ENCODE peak calls at places on chromosomes 3 and 15, in ten cellular contexts. E is adrenal gland, D is osteocyte, U is WTC11, V is B cell, Z is astrocyte of the spinal cord, G is fibroblast of mammary gland, I is gastrocnemius medialis, S is stomach, T is neural crest cell. N is an unnamed sample.

GRCh38 chr3:183008303-183008702 is 28.0 kb upstream of the DCUN1D1 start:
- DNase-seq in E (no peak), D (no peak), U (no peak), V (no peak), Z (no peak), G (no peak), I (no peak), S (no peak), T (no peak), N (no peak)

GRCh38 chr15:26082833-26083174 is 219.7 kb upstream of the ATP10A start:
- DNase-seq in E (no peak), D (no peak), U (no peak), V (no peak), Z (peak), G (no peak), I (no peak), S (no peak), T (no peak), N (no peak)

GRCh38 chr3:197000211-197000610 is 29.4 kb downstream of the MELTF start:
- DNase-seq in E (no peak), D (no peak), U (no peak), V (no peak), Z (no peak), G (peak), I (no peak), S (no peak), T (no peak), N (no peak)

GRCh38 chr3:50324351-50325144 is 2.0 kb upstream of the HYAL2 start:
- DNase-seq in E (peak), D (peak), U (peak), V (peak), Z (peak), G (peak), I (no peak), S (peak), T (peak), N (no peak)

GRCh38 chr15:99421172-99421656 is 144.6 kb upstream of the MEF2A start:
- DNase-seq in E (peak), D (no peak), U (peak), V (no peak), Z (no peak), G (no peak), I (no peak), S (peak), T (no peak), N (no peak)

GRCh38 chr3:100437879-100438622 is 36.7 kb downstream of the LNP1 start:
- DNase-seq in E (no peak), D (no peak), U (no peak), V (no peak), Z (no peak), G (no peak), I (no peak), S (no peak), T (no peak), N (no peak)

GRCh38 chr3:39086066-39086657 is 21.3 kb downstream of the GORASP1 start:
- DNase-seq in E (no peak), D (no peak), U (no peak), V (no peak), Z (no peak), G (no peak), I (no peak), S (no peak), T (no peak), N (no peak)

GRCh38 chr3:123258811-123259420 is 57.2 kb downstream of the SEC22A start:
- DNase-seq in E (no peak), D (no peak), U (no peak), V (no peak), Z (peak), G (peak), I (no peak), S (no peak), T (no peak), N (no peak)

GRCh38 chr3:23219552-23219951 is 16.4 kb downstream of the UBE2E2 start:
- DNase-seq in E (no peak), D (no peak), U (no peak), V (no peak), Z (no peak), G (no peak), I (no peak), S (no peak), T (no peak), N (no peak)

GRCh38 chr15:98063311-98063710 is 102.8 kb downstream of the ARRDC4 start:
- DNase-seq in E (no peak), D (no peak), U (no peak), V (no peak), Z (no peak), G (no peak), I (no peak), S (no peak), T (no peak), N (no peak)

GRCh38 chr3:9257092-9257491 is 7.6 kb upstream of the SRGAP3 start:
- DNase-seq in E (no peak), D (no peak), U (no peak), V (no peak), Z (no peak), G (no peak), I (no peak), S (no peak), T (no peak), N (no peak)

GRCh38 chr3:63975705-63976104 is 47.6 kb downstream of the PSMD6 start:
- DNase-seq in E (peak), D (no peak), U (no peak), V (no peak), Z (peak), G (peak), I (peak), S (no peak), T (no peak), N (no peak)

GRCh38 chr15:81893182-81893833 is 152.5 kb downstream of the MEX3B start:
- DNase-seq in E (no peak), D (no peak), U (no peak), V (no peak), Z (no peak), G (no peak), I (no peak), S (no peak), T (no peak), N (no peak)

GRCh38 chr15:67828969-67829646 is 3.8 kb downstream of the SKOR1 start:
- DNase-seq in E (no peak), D (no peak), U (peak), V (no peak), Z (no peak), G (no peak), I (no peak), S (no peak), T (no peak), N (no peak)

GRCh38 chr15:93330862-93331544 is 242.0 kb upstream of the RGMA start:
- DNase-seq in E (no peak), D (no peak), U (no peak), V (no peak), Z (no peak), G (no peak), I (no peak), S (no peak), T (no peak), N (no peak)
- TF ChIP-seq CTCF in E (no peak), D (no peak), U (no peak), V (no peak), Z (no peak), G (no peak), I (no peak), S (no peak), T (no peak), N (no peak)

DNA sequence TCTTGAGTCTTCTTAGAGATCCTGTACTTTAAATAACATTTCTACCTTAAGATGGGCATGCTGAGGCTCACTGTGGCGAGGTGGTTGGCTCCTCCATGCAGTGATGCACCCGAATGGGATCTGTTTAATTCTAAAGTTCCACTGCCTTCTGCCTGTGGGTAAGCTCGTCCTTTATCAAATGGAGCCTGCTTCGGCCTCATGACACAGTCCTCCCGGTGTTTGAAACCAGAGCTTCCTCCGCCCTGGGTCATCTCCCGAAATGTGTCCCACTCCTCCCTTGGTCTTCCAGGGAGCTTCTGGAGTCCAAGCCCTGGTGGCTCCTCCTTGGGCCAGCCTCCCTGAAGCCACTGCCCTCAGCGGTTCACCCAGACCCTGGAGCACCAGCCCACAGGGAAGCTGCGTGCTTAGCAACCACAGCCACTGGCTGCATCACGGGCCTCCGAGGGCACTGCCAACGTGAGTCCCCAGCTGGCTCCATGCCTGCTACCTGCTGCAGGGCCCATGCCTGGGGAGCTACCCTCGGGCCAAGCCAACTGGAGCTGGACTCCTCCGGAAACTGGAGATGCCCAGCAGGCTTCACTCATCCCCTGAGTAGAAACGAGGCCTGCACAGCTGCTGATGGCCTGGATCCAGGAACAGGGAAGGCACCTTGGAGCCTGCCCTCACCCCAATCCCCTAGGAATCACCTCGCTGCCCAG is 3.3 kb downstream of the RHCG start:
- DNase-seq in E (no peak), D (no peak), U (no peak), V (peak), Z (no peak), G (no peak), I (no peak), S (no peak), T (no peak), N (no peak)
- TF ChIP-seq CTCF in E (no peak), D (no peak), U (no peak), V (no peak), Z (no peak), G (no peak), I (no peak), S (no peak), T (no peak), N (no peak)

GRCh38 chr15:64583519-64583918 is 123.1 kb downstream of the ZNF609 start:
- DNase-seq in E (no peak), D (no peak), U (no peak), V (no peak), Z (no peak), G (no peak), I (no peak), S (no peak), T (no peak), N (no peak)

GRCh38 chr15:64583983-64584382 is 123.6 kb downstream of the ZNF609 start:
- DNase-seq in E (no peak), D (no peak), U (no peak), V (no peak), Z (no peak), G (no peak), I (no peak), S (no peak), T (no peak), N (no peak)

GRCh38 chr15:64586259-64586658 is 125.9 kb downstream of the ZNF609 start:
- DNase-seq in E (no peak), D (no peak), U (peak), V (no peak), Z (no peak), G (no peak), I (no peak), S (no peak), T (no peak), N (no peak)

GRCh38 chr15:64589435-64590084 is 129.2 kb downstream of the ZNF609 start:
- DNase-seq in E (no peak), D (no peak), U (no peak), V (no peak), Z (no peak), G (no peak), I (no peak), S (no peak), T (no peak), N (no peak)

GRCh38 chr15:64586974-64587373 is 126.6 kb downstream of the ZNF609 start:
- DNase-seq in E (no peak), D (no peak), U (no peak), V (no peak), Z (no peak), G (no peak), I (no peak), S (no peak), T (no peak), N (no peak)
- TF ChIP-seq CTCF in E (no peak), D (no peak), U (no peak), V (no peak), Z (no peak), G (no peak), I (no peak), S (no peak), T (no peak), N (no peak)

GRCh38 chr3:70359711-70360110 is 47.3 kb upstream of the MDFIC2 start:
- DNase-seq in E (no peak), D (no peak), U (no peak), V (no peak), Z (no peak), G (no peak), I (no peak), S (no peak), T (no peak), N (no peak)

GRCh38 chr3:70360985-70361384 is 48.5 kb upstream of the MDFIC2 start:
- DNase-seq in E (no peak), D (no peak), U (no peak), V (no peak), Z (peak), G (peak), I (no peak), S (no peak), T (no peak), N (no peak)

DNA sequence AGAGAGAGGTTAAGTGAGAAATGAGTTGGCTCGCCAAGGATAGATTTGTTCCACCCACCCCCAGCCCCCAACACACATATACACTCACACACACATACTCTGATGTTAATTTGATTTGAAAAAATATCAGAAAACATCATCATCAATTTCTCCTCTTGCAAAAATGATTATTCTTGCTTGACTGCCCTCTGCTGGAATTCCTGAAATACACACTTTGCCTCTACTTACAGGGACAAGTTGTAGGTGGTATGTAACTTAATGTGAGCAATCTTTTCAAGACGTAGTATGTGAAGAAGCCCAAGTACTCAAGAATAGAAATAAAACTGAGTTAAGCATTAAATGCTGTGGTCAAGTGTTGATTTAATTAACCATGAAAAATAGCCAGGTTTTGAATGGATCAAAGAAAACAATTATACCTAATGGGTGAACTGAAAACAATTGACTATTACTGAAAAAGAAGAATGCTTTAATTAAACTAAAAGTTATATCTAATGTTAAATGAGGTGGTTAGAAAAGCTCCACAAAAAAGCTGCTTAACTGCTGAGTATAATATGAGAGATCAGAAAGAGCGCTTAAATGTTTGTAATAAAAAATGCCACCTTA is 46.6 kb upstream of the MDFIC2 start:
- DNase-seq in E (peak), D (no peak), U (no peak), V (no peak), Z (peak), G (peak), I (no peak), S (no peak), T (peak), N (no peak)
- TF ChIP-seq CTCF in E (peak), D (peak), U (peak), V (peak), Z (peak), G (peak), I (no peak), S (no peak), T (peak), N (peak)